ENCODE peak calls at places on chromosomes 2 and 18, in six cellular contexts. Y, Z, H, F, E and K are unnamed samples.

GRCh38 chr2:106885326-106885725 is 641 bp downstream of the ST6GAL2 start:
- DNase-seq in Y (no peak), Z (no peak), H (no peak), F (no peak), E (no peak), K (no peak)

GRCh38 chr2:159462201-159462785 is 154.1 kb downstream of the BAZ2B start:
- DNase-seq in Y (no peak), Z (no peak), H (no peak), F (no peak), E (no peak), K (no peak)

GRCh38 chr2:101398026-101398830 is 10.9 kb upstream of the CREG2 start:
- DNase-seq in Y (no peak), Z (no peak), H (no peak), F (no peak), E (no peak), K (no peak)

GRCh38 chr2:179561702-179562101 is 297.1 kb upstream of the SESTD1 start:
- DNase-seq in Y (no peak), Z (no peak), H (no peak), F (no peak), E (no peak), K (no peak)

GRCh38 chr2:235950473-235950809 is 217.7 kb downstream of the GBX2 start:
- DNase-seq in Y (no peak), Z (no peak), H (no peak), F (no peak), E (no peak), K (no peak)

GRCh38 chr2:54570925-54571694 is 115.0 kb downstream of the SPTBN1 start:
- DNase-seq in Y (peak), Z (peak), H (peak), F (peak), E (no peak), K (peak)

GRCh38 chr2:100009743-100010142 is 132.6 kb downstream of the AFF3 start:
- DNase-seq in Y (no peak), Z (no peak), H (no peak), F (no peak), E (no peak), K (no peak)

GRCh38 chr18:6031004-6031403 is 135.7 kb upstream of the TMEM200C start:
- DNase-seq in Y (no peak), Z (no peak), H (no peak), F (no peak), E (no peak), K (no peak)

GRCh38 chr2:70714141-70714905 is 53.7 kb downstream of the ADD2 start:
- DNase-seq in Y (no peak), Z (no peak), H (no peak), F (no peak), E (no peak), K (no peak)

GRCh38 chr2:3594493-3595281 is at the start of gene COLEC11:
- DNase-seq in Y (no peak), Z (peak), H (peak), F (peak), E (no peak), K (no peak)

GRCh38 chr2:236847538-236848263 is 238.0 kb upstream of the COPS8 start:
- DNase-seq in Y (no peak), Z (no peak), H (no peak), F (no peak), E (no peak), K (no peak)

GRCh38 chr2:236055471-236055870 is 112.7 kb downstream of the GBX2 start:
- DNase-seq in Y (no peak), Z (no peak), H (no peak), F (no peak), E (no peak), K (no peak)

GRCh38 chr2:39508243-39508642 is 71.2 kb upstream of the MAP4K3 start:
- DNase-seq in Y (no peak), Z (peak), H (no peak), F (peak), E (no peak), K (no peak)

GRCh38 chr18:69365658-69366057 is 35.0 kb upstream of the DOK6 start:
- DNase-seq in Y (no peak), Z (no peak), H (no peak), F (no peak), E (no peak), K (no peak)

GRCh38 chr2:200383380-200384110 is 77.1 kb downstream of the SPATS2L start:
- DNase-seq in Y (no peak), Z (peak), H (no peak), F (peak), E (no peak), K (no peak)

GRCh38 chr2:223560704-223561435 is 41.3 kb downstream of the SCG2 start:
- DNase-seq in Y (no peak), Z (peak), H (no peak), F (no peak), E (no peak), K (no peak)

GRCh38 chr2:235945608-235946140 is 222.5 kb downstream of the GBX2 start:
- DNase-seq in Y (no peak), Z (no peak), H (no peak), F (no peak), E (no peak), K (no peak)

GRCh38 chr2:45069711-45070664 is 60.7 kb upstream of the SIX2 start:
- DNase-seq in Y (no peak), Z (peak), H (no peak), F (no peak), E (no peak), K (no peak)

GRCh38 chr2:225041210-225041870 is 928 bp downstream of the DOCK10 start:
- DNase-seq in Y (peak), Z (peak), H (peak), F (peak), E (peak), K (peak)

GRCh38 chr2:68091439-68092034 is 28.7 kb upstream of the C1D start:
- DNase-seq in Y (no peak), Z (no peak), H (no peak), F (peak), E (no peak), K (no peak)

GRCh38 chr2:120797421-120798289 is 62.0 kb downstream of the GLI2 start:
- DNase-seq in Y (no peak), Z (no peak), H (no peak), F (peak), E (no peak), K (no peak)

GRCh38 chr2:108579631-108580030 is 45.4 kb downstream of the LIMS1 start:
- DNase-seq in Y (no peak), Z (peak), H (peak), F (peak), E (no peak), K (no peak)

GRCh38 chr2:175734679-175735078 is 267.4 kb downstream of the LNPK start:
- DNase-seq in Y (no peak), Z (no peak), H (no peak), F (no peak), E (no peak), K (no peak)

GRCh38 chr2:120771556-120772208 is 36.0 kb downstream of the GLI2 start:
- DNase-seq in Y (no peak), Z (peak), H (peak), F (peak), E (no peak), K (no peak)

GRCh38 chr18:36025025-36025424 is 42.3 kb downstream of the RPRD1A start:
- DNase-seq in Y (no peak), Z (no peak), H (peak), F (peak), E (no peak), K (no peak)

GRCh38 chr18:79400091-79400590 is 4.4 kb downstream of the NFATC1 start:
- DNase-seq in Y (no peak), Z (no peak), H (peak), F (peak), E (peak), K (peak)

GRCh38 chr2:62760555-62760954 is 55.0 kb downstream of the EHBP1 start:
- DNase-seq in Y (no peak), Z (peak), H (no peak), F (peak), E (no peak), K (no peak)